ENCODE peak calls at places on chromosomes 6 and 20, in six cellular contexts. C is effector CD4-positive, alpha-beta T cell; Q is NCI-H524; T is stimulated activated CD8-positive, alpha-beta memory T cell treated with anti-CD3 and anti-CD28 coated beads, Interleukin-12 subunit alpha, Interleukin-12 subunit beta, amount 100 ng/mL, for 1 hour; Z is coronary artery; E is EH. N is an unnamed sample.

GRCh38 chr20:10984294-10984693 is 310.5 kb upstream of the JAG1 start:
- DNase-seq in C (no peak), Q (no peak), T (no peak), Z (no peak), E (no peak), N (no peak)

GRCh38 chr6:44478158-44478557 is 90.7 kb downstream of the CDC5L start:
- DNase-seq in C (no peak), Q (no peak), T (no peak), Z (peak), E (no peak), N (no peak)

GRCh38 chr6:33977606-33978438 is 168.1 kb downstream of the GRM4 start:
- DNase-seq in C (no peak), Q (no peak), T (no peak), Z (peak), E (no peak), N (no peak)

GRCh38 chr6:27133281-27134227 is 113.9 kb upstream of the PRSS16 start:
- DNase-seq in C (peak), Q (peak), T (peak), Z (peak), E (peak), N (peak)

GRCh38 chr6:130377371-130377770 is 11.6 kb downstream of the TMEM200A start:
- DNase-seq in C (no peak), Q (no peak), T (no peak), Z (no peak), E (no peak), N (no peak)

GRCh38 chr6:160462551-160463109 is 114.5 kb downstream of the SLC22A3 start:
- DNase-seq in C (peak), Q (no peak), T (peak), Z (no peak), E (peak), N (peak)

GRCh38 chr6:142838821-142839685 is 105.9 kb downstream of the HIVEP2 start:
- DNase-seq in C (no peak), Q (no peak), T (no peak), Z (no peak), E (peak), N (peak)

GRCh38 chr20:63234693-63235398 is 859 bp upstream of the BIRC7 start:
- DNase-seq in C (no peak), Q (peak), T (no peak), Z (no peak), E (peak), N (no peak)

GRCh38 chr20:62952373-62953166 is at the start of gene SLC17A9:
- DNase-seq in C (peak), Q (no peak), T (peak), Z (peak), E (peak), N (no peak)

GRCh38 chr20:33442136-33443005 is 1.2 kb downstream of the SNTA1 start:
- DNase-seq in C (no peak), Q (no peak), T (no peak), Z (no peak), E (no peak), N (no peak)

GRCh38 chr6:41683460-41684310 is 45.4 kb downstream of the MDFI start:
- DNase-seq in C (peak), Q (peak), T (peak), Z (peak), E (peak), N (no peak)